ENCODE peak calls at places on chromosomes 4 and X, in five cellular contexts. One of them, this sample, is unnamed.

GRCh38 chr4:146916479-146917076 is 29.1 kb downstream of the TTC29 start:
- DNase-seq in CD8-positive, alpha-beta memory T cell: no peak
- DNase-seq in CD4-positive, CD25-positive, alpha-beta regulatory T cell: peak; percentile 31
- DNase-seq in mammary epithelial cell: peak; percentile 3
- DNase-seq in GM12878: peak; percentile 2
- DNase-seq in this sample: no peak

GRCh38 chrX:15500497-15500966 is at the start of gene BMX:
- DNase-seq in CD8-positive, alpha-beta memory T cell: no peak
- DNase-seq in CD4-positive, CD25-positive, alpha-beta regulatory T cell: no peak
- DNase-seq in mammary epithelial cell: no peak
- DNase-seq in GM12878: no peak
- DNase-seq in this sample: peak; percentile 23

GRCh38 chr4:86892639-86892965 is 380 bp upstream of the C4orf36 start:
- DNase-seq in CD8-positive, alpha-beta memory T cell: no peak
- DNase-seq in CD4-positive, CD25-positive, alpha-beta regulatory T cell: no peak
- DNase-seq in mammary epithelial cell: no peak
- DNase-seq in GM12878: no peak
- DNase-seq in this sample: no peak

GRCh38 chr4:80079255-80079923 is 6.4 kb upstream of the ANTXR2 start:
- DNase-seq in CD8-positive, alpha-beta memory T cell: no peak
- DNase-seq in CD4-positive, CD25-positive, alpha-beta regulatory T cell: no peak
- DNase-seq in mammary epithelial cell: no peak
- DNase-seq in GM12878: no peak
- DNase-seq in this sample: no peak

GRCh38 chr4:40842318-40842717 is 92.6 kb downstream of the NSUN7 start:
- DNase-seq in CD8-positive, alpha-beta memory T cell: no peak
- DNase-seq in CD4-positive, CD25-positive, alpha-beta regulatory T cell: no peak
- DNase-seq in mammary epithelial cell: no peak
- DNase-seq in GM12878: no peak
- DNase-seq in this sample: no peak

GRCh38 chr4:150578745-150579470 is 3.0 kb upstream of the MAB21L2 start:
- DNase-seq in CD8-positive, alpha-beta memory T cell: no peak
- DNase-seq in CD4-positive, CD25-positive, alpha-beta regulatory T cell: peak; percentile 2
- DNase-seq in mammary epithelial cell: no peak
- DNase-seq in GM12878: no peak
- DNase-seq in this sample: no peak

GRCh38 chrX:44223150-44223549 is 120.3 kb downstream of the EFHC2 start:
- DNase-seq in CD8-positive, alpha-beta memory T cell: no peak
- DNase-seq in CD4-positive, CD25-positive, alpha-beta regulatory T cell: no peak
- DNase-seq in mammary epithelial cell: peak; percentile 78
- DNase-seq in GM12878: no peak
- DNase-seq in this sample: no peak

GRCh38 chr4:39718366-39719323 is 20.7 kb downstream of the UBE2K start:
- DNase-seq in CD8-positive, alpha-beta memory T cell: no peak
- DNase-seq in CD4-positive, CD25-positive, alpha-beta regulatory T cell: no peak
- DNase-seq in mammary epithelial cell: no peak
- DNase-seq in GM12878: no peak
- DNase-seq in this sample: no peak

GRCh38 chrX:17689971-17690409 is 47.3 kb upstream of the SCML1 start:
- DNase-seq in CD8-positive, alpha-beta memory T cell: peak; percentile 45
- DNase-seq in CD4-positive, CD25-positive, alpha-beta regulatory T cell: peak; percentile 24
- DNase-seq in mammary epithelial cell: peak; percentile 49
- DNase-seq in GM12878: peak; percentile 7
- DNase-seq in this sample: no peak

GRCh38 chr4:176044589-176044951 is 21.1 kb upstream of the WDR17 start:
- DNase-seq in CD8-positive, alpha-beta memory T cell: no peak
- DNase-seq in CD4-positive, CD25-positive, alpha-beta regulatory T cell: no peak
- DNase-seq in mammary epithelial cell: no peak
- DNase-seq in GM12878: no peak
- DNase-seq in this sample: no peak

DNA sequence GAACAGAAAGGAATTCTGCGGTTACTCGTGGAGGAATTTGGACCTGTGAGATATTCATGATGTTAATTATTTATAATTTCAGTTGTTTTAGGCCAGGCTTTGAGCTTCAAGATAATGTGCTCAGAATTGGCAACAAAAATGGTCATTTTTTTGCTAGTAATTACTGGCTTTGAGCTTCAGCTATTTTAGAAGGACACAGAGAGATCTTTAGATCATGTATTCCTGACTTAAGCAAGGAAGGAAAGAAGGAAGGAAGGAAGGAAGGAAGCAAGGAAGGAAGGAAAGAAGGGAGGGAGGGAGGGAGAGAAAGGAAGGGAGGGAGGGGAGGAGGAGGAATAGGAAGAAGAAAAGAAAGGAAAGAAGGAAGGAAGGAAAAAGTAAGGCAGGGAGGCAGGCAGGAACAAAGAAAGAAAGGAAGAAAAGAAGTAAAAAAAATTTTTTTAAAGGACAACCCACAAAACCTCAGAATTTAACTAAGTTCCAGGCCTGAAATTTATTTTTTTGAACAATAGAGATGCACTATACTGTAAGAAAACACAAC is 277.9 kb upstream of the KLF3 start:
- DNase-seq in CD8-positive, alpha-beta memory T cell: no peak
- DNase-seq in CD4-positive, CD25-positive, alpha-beta regulatory T cell: no peak
- DNase-seq in mammary epithelial cell: no peak
- DNase-seq in GM12878: no peak
- DNase-seq in this sample: no peak
- H3K4me1 ChIP-seq in CD8-positive, alpha-beta memory T cell: peaks cover 15% of the 10 kb centered on the region
- H3K4me1 ChIP-seq in CD4-positive, CD25-positive, alpha-beta regulatory T cell: no peaks in the 10 kb centered on the region
- H3K4me1 ChIP-seq in mammary epithelial cell: peaks cover 12% of the 10 kb centered on the region
- H3K4me1 ChIP-seq in GM12878: no peaks in the 10 kb centered on the region
- H3K4me1 ChIP-seq in this sample: peaks cover 46% of the 10 kb centered on the region

DNA sequence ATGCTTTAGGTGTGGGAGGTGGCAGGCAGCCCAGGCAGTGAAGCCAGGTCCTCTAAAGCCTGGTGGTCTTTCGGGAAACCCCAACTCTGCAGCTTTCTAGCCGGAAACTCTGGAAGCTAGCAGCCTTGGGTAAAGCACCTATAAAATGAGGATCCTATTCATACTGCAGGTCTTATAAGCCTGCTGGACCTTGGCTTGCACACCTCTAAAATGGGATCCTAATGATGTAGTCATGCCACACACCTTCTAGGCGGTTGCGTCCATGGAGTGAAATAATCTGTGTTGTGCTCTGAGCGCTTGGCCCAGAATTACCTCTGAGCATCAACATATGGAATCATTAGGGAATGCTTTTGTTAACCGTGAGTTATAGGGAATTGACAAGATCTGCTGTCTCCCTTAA is 36.0 kb upstream of the STS start:
- DNase-seq in CD8-positive, alpha-beta memory T cell: no peak
- DNase-seq in CD4-positive, CD25-positive, alpha-beta regulatory T cell: no peak
- DNase-seq in mammary epithelial cell: no peak
- DNase-seq in GM12878: no peak
- DNase-seq in this sample: no peak
- H3K36me3 ChIP-seq in CD8-positive, alpha-beta memory T cell: no peaks in the 10 kb centered on the region
- H3K36me3 ChIP-seq in CD4-positive, CD25-positive, alpha-beta regulatory T cell: no peaks in the 10 kb centered on the region
- H3K36me3 ChIP-seq in mammary epithelial cell: no peaks in the 10 kb centered on the region
- H3K36me3 ChIP-seq in GM12878: peaks cover 3% of the 10 kb centered on the region
- H3K36me3 ChIP-seq in this sample: no peaks in the 10 kb centered on the region

GRCh38 chrX:2629316-2630168 is 61.6 kb upstream of the CD99 start:
- DNase-seq in CD8-positive, alpha-beta memory T cell: peak; percentile 69
- DNase-seq in CD4-positive, CD25-positive, alpha-beta regulatory T cell: peak; percentile 80
- DNase-seq in mammary epithelial cell: no peak
- DNase-seq in GM12878: no peak
- DNase-seq in this sample: no peak
- H3K9me3 ChIP-seq in CD8-positive, alpha-beta memory T cell: peaks cover 23% of the 10 kb centered on the region
- H3K9me3 ChIP-seq in CD4-positive, CD25-positive, alpha-beta regulatory T cell: peaks cover 23% of the 10 kb centered on the region
- H3K9me3 ChIP-seq in mammary epithelial cell: peaks cover 29% of the 10 kb centered on the region
- H3K9me3 ChIP-seq in GM12878: peaks cover 27% of the 10 kb centered on the region
- H3K9me3 ChIP-seq in this sample: peaks cover 28% of the 10 kb centered on the region

GRCh38 chrX:68109162-68109561 is 324.1 kb downstream of the OPHN1 start:
- DNase-seq in CD8-positive, alpha-beta memory T cell: no peak
- DNase-seq in CD4-positive, CD25-positive, alpha-beta regulatory T cell: no peak
- DNase-seq in mammary epithelial cell: no peak
- DNase-seq in GM12878: no peak
- DNase-seq in this sample: no peak

GRCh38 chrX:68114573-68115199 is 318.6 kb downstream of the OPHN1 start:
- DNase-seq in CD8-positive, alpha-beta memory T cell: no peak
- DNase-seq in CD4-positive, CD25-positive, alpha-beta regulatory T cell: no peak
- DNase-seq in mammary epithelial cell: peak; percentile 69
- DNase-seq in GM12878: no peak
- DNase-seq in this sample: no peak

GRCh38 chrX:68113837-68114572 is 319.3 kb downstream of the OPHN1 start:
- DNase-seq in CD8-positive, alpha-beta memory T cell: no peak
- DNase-seq in CD4-positive, CD25-positive, alpha-beta regulatory T cell: no peak
- DNase-seq in mammary epithelial cell: no peak
- DNase-seq in GM12878: no peak
- DNase-seq in this sample: no peak

DNA sequence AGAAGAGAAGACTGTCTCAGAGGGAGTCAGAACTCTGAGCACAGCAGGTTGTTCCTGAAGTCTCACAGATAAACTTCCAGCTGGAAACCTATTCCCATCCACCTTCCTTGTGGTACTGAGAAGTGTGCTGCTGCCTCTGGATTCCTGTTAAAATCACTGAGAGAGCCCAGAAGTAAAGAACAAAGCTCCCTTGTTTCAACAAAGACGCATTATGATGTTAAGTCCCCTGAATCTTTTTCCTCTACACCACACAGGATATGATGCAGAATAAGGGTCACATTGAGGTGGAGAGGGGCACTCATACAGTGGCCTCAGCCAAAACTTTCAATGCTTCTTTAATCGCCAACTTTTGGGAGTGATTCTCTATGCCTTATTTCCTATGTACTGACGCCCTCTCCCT is 321.0 kb downstream of the OPHN1 start:
- DNase-seq in CD8-positive, alpha-beta memory T cell: no peak
- DNase-seq in CD4-positive, CD25-positive, alpha-beta regulatory T cell: no peak
- DNase-seq in mammary epithelial cell: peak; percentile 67
- DNase-seq in GM12878: no peak
- DNase-seq in this sample: no peak
- H3K4me1 ChIP-seq in CD8-positive, alpha-beta memory T cell: no peaks in the 10 kb centered on the region
- H3K4me1 ChIP-seq in CD4-positive, CD25-positive, alpha-beta regulatory T cell: no peaks in the 10 kb centered on the region
- H3K4me1 ChIP-seq in mammary epithelial cell: peaks cover 4% of the 10 kb centered on the region
- H3K4me1 ChIP-seq in GM12878: no peaks in the 10 kb centered on the region
- H3K4me1 ChIP-seq in this sample: peaks cover 7% of the 10 kb centered on the region

GRCh38 chr4:112647785-112648184 is 10.8 kb downstream of the LARP7 start:
- DNase-seq in CD8-positive, alpha-beta memory T cell: no peak
- DNase-seq in CD4-positive, CD25-positive, alpha-beta regulatory T cell: no peak
- DNase-seq in mammary epithelial cell: no peak
- DNase-seq in GM12878: no peak
- DNase-seq in this sample: no peak
- H3K36me3 ChIP-seq in CD8-positive, alpha-beta memory T cell: peaks cover 38% of the 10 kb centered on the region
- H3K36me3 ChIP-seq in CD4-positive, CD25-positive, alpha-beta regulatory T cell: peaks cover 83% of the 10 kb centered on the region
- H3K36me3 ChIP-seq in mammary epithelial cell: peaks cover 36% of the 10 kb centered on the region
- H3K36me3 ChIP-seq in GM12878: peaks cover 19% of the 10 kb centered on the region
- H3K36me3 ChIP-seq in this sample: peaks cover 85% of the 10 kb centered on the region

GRCh38 chrX:149021164-149021563 is 483.9 kb downstream of the IDS start:
- DNase-seq in CD8-positive, alpha-beta memory T cell: no peak
- DNase-seq in CD4-positive, CD25-positive, alpha-beta regulatory T cell: no peak
- DNase-seq in mammary epithelial cell: no peak
- DNase-seq in GM12878: no peak
- DNase-seq in this sample: no peak
- H3K9me3 ChIP-seq in CD8-positive, alpha-beta memory T cell: no peaks in the 10 kb centered on the region
- H3K9me3 ChIP-seq in CD4-positive, CD25-positive, alpha-beta regulatory T cell: peaks cover 6% of the 10 kb centered on the region
- H3K9me3 ChIP-seq in mammary epithelial cell: peaks cover 2% of the 10 kb centered on the region
- H3K9me3 ChIP-seq in GM12878: no peaks in the 10 kb centered on the region
- H3K9me3 ChIP-seq in this sample: peaks cover 31% of the 10 kb centered on the region

This sample was measured in left ventricle myocardium inferior.